ENCODE peak calls at places on chromosomes 7 and 10, in four cellular contexts. One of them, this sample, is unnamed.
A peak's percentile ranks its signal among the peaks of the same experiment; 100 is the strongest.

GRCh38 chr7:128691227-128691626 is 19.1 kb downstream of the GARIN1A start:
- DNase-seq in HepG2: no peak
- DNase-seq in transverse colon: no peak
- DNase-seq in esophagus muscularis mucosa: no peak
- DNase-seq in this sample: no peak

GRCh38 chr10:63929826-63930467 is 408.7 kb downstream of the REEP3 start:
- DNase-seq in esophagus muscularis mucosa: no peak
- DNase-seq in HepG2: no peak
- DNase-seq in transverse colon: no peak
- DNase-seq in this sample: no peak

GRCh38 chr10:78181381-78182055 is 147.9 kb downstream of the RPS24 start:
- DNase-seq in esophagus muscularis mucosa: no peak
- DNase-seq in HepG2: no peak
- DNase-seq in transverse colon: no peak
- DNase-seq in this sample: no peak

GRCh38 chr10:121049923-121050322 is 198.8 kb downstream of the WDR11 start:
- DNase-seq in esophagus muscularis mucosa: no peak
- DNase-seq in transverse colon: no peak
- DNase-seq in HepG2: no peak
- DNase-seq in this sample: no peak

GRCh38 chr10:109556399-109556798 is 366.9 kb downstream of the XPNPEP1 start:
- DNase-seq in esophagus muscularis mucosa: no peak
- DNase-seq in HepG2: no peak
- DNase-seq in transverse colon: no peak
- DNase-seq in this sample: no peak

GRCh38 chr10:131703527-131703926 is 197.3 kb upstream of the PPP2R2D start:
- DNase-seq in transverse colon: no peak
- DNase-seq in esophagus muscularis mucosa: no peak
- DNase-seq in HepG2: no peak
- DNase-seq in this sample: no peak

GRCh38 chr10:107409517-107409916 is 245.0 kb upstream of the SORCS1 start:
- DNase-seq in HepG2: no peak
- DNase-seq in transverse colon: peak; percentile 34
- DNase-seq in esophagus muscularis mucosa: no peak
- DNase-seq in this sample: no peak

GRCh38 chr10:112744525-112744924 is 205.5 kb upstream of the TCF7L2 start:
- DNase-seq in esophagus muscularis mucosa: no peak
- DNase-seq in transverse colon: peak; percentile 24
- DNase-seq in HepG2: no peak
- DNase-seq in this sample: no peak

GRCh38 chr7:56578612-56579011 is 462.4 kb upstream of the NUPR2 start:
- DNase-seq in transverse colon: no peak
- DNase-seq in HepG2: no peak
- DNase-seq in esophagus muscularis mucosa: no peak
- DNase-seq in this sample: no peak

GRCh38 chr10:15748137-15748536 is 28.4 kb upstream of the ITGA8 start:
- DNase-seq in transverse colon: peak; percentile 35
- DNase-seq in esophagus muscularis mucosa: no peak
- DNase-seq in HepG2: no peak
- DNase-seq in this sample: no peak

GRCh38 chr7:27184342-27185012 is 555 bp downstream of the HOXA11 start:
- DNase-seq in HepG2: no peak
- DNase-seq in esophagus muscularis mucosa: no peak
- DNase-seq in transverse colon: peak; percentile 67
- DNase-seq in this sample: peak; percentile 46

GRCh38 chr10:51937736-51938135 is 238.3 kb upstream of the CSTF2T start:
- DNase-seq in transverse colon: no peak
- DNase-seq in esophagus muscularis mucosa: no peak
- DNase-seq in HepG2: no peak
- DNase-seq in this sample: no peak

GRCh38 chr7:70693690-70694356 is 438.1 kb upstream of the GALNT17 start:
- DNase-seq in transverse colon: peak; percentile 85
- DNase-seq in HepG2: no peak
- DNase-seq in esophagus muscularis mucosa: peak; percentile 95
- DNase-seq in this sample: peak; percentile 76

GRCh38 chr10:436911-437665 is 252.4 kb downstream of the DIP2C start:
- DNase-seq in HepG2: no peak
- DNase-seq in transverse colon: no peak
- DNase-seq in esophagus muscularis mucosa: no peak
- DNase-seq in this sample: no peak

GRCh38 chr10:118800920-118801319 is 46.1 kb upstream of the CACUL1 start:
- DNase-seq in HepG2: peak; percentile 10
- DNase-seq in esophagus muscularis mucosa: no peak
- DNase-seq in transverse colon: peak; percentile 35
- DNase-seq in this sample: no peak

GRCh38 chr10:129761166-129761565 is 202.9 kb downstream of the EBF3 start:
- DNase-seq in esophagus muscularis mucosa: peak; percentile 90
- DNase-seq in HepG2: no peak
- DNase-seq in transverse colon: no peak
- DNase-seq in this sample: no peak

GRCh38 chr7:27238979-27239779 is 3.4 kb upstream of the EVX1 start:
- DNase-seq in HepG2: no peak
- DNase-seq in transverse colon: no peak
- DNase-seq in esophagus muscularis mucosa: no peak
- DNase-seq in this sample: no peak

GRCh38 chr7:32479574-32480200 is 10.5 kb downstream of the LSM5 start:
- DNase-seq in esophagus muscularis mucosa: peak; percentile 50
- DNase-seq in transverse colon: no peak
- DNase-seq in HepG2: peak; percentile 54
- DNase-seq in this sample: no peak

GRCh38 chr7:6256709-6257535 is 15.5 kb downstream of the CYTH3 start:
- DNase-seq in esophagus muscularis mucosa: no peak
- DNase-seq in HepG2: peak; percentile 36
- DNase-seq in transverse colon: peak; percentile 22
- DNase-seq in this sample: no peak

GRCh38 chr10:49532461-49532860 is 6.5 kb downstream of the ERCC6 start:
- DNase-seq in HepG2: no peak
- DNase-seq in esophagus muscularis mucosa: no peak
- DNase-seq in transverse colon: no peak
- DNase-seq in this sample: no peak

GRCh38 chr7:82839555-82839954 is 323.1 kb downstream of the PCLO start:
- DNase-seq in transverse colon: no peak
- DNase-seq in esophagus muscularis mucosa: no peak
- DNase-seq in HepG2: no peak
- DNase-seq in this sample: no peak

GRCh38 chr10:1552881-1553595 is 184.3 kb downstream of the ADARB2 start:
- DNase-seq in esophagus muscularis mucosa: no peak
- DNase-seq in transverse colon: no peak
- DNase-seq in HepG2: no peak
- DNase-seq in this sample: no peak

GRCh38 chr7:139317954-139318505 is 23.1 kb upstream of the FMC1 start:
- DNase-seq in transverse colon: no peak
- DNase-seq in HepG2: no peak
- DNase-seq in esophagus muscularis mucosa: peak; percentile 31
- DNase-seq in this sample: no peak

DNA sequence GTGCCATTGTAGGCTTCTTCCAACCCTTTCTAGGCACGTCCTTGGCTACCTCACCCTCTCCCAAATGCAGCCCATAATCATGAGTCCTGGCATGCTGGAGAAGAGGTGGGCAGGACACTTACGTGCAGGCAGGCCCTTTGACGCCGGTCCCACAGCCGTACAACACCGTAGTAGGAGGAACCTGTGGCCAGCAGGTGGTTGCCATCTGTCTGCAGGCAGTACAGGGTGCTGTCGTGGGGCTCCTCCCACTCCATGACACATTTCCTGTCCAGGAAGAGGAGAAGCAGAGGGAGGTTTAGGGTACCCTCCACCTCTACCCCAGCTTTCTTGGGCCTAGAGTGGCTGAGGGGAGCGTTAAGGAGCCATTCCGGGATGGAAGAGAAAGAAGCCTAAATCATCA is 23.4 kb downstream of the DPCD start:
- DNase-seq in transverse colon: no peak
- DNase-seq in HepG2: no peak
- DNase-seq in esophagus muscularis mucosa: no peak
- DNase-seq in this sample: no peak
- H3K4me1 ChIP-seq in transverse colon: no peaks in the 10 kb centered on the region
- H3K4me1 ChIP-seq in HepG2: peaks cover 9% of the 10 kb centered on the region
- H3K4me1 ChIP-seq in esophagus muscularis mucosa: no peaks in the 10 kb centered on the region
- H3K4me1 ChIP-seq in this sample: no peaks in the 10 kb centered on the region

GRCh38 chr7:12493866-12494265 is 76.7 kb upstream of the SCIN start:
- DNase-seq in HepG2: no peak
- DNase-seq in esophagus muscularis mucosa: no peak
- DNase-seq in transverse colon: no peak
- DNase-seq in this sample: no peak

GRCh38 chr7:12493407-12493806 is 77.1 kb upstream of the SCIN start:
- DNase-seq in HepG2: no peak
- DNase-seq in transverse colon: no peak
- DNase-seq in esophagus muscularis mucosa: no peak
- DNase-seq in this sample: no peak

GRCh38 chr7:12490941-12491340 is 79.6 kb upstream of the SCIN start:
- DNase-seq in esophagus muscularis mucosa: no peak
- DNase-seq in HepG2: no peak
- DNase-seq in transverse colon: no peak
- DNase-seq in this sample: no peak

GRCh38 chr7:12491526-12491925 is 79.0 kb upstream of the SCIN start:
- DNase-seq in esophagus muscularis mucosa: no peak
- DNase-seq in HepG2: no peak
- DNase-seq in transverse colon: no peak
- DNase-seq in this sample: no peak

DNA sequence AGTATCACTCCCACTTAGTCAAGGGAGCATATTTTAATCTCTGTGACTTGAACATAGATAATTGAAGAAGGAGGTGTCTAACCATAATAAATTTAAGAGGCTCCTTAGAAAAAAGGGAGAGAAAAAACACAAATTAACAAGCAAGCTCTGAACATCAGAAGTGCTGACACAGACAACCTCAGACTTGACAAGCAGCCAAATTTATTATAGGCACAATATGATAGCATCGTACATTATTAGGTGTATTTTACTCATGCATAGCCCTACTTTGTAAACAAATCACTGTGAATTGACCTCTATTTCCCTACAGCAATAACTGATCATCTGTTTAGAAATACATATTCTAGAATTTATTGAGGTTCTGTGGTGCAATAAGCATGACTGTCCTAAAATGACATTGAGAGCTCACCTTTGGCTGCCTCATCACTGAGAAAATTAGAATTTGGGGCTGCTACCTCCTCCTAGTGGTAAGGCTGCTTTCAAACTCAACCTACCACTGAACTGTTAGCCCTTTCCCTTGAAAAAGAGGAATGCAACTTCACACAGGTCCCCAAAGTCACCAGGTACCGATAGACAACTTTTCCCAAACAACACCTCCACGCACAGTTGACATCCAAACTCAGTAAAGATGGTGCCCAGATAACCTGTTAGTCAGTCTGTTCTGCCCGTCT is 76.0 kb upstream of the SCIN start:
- DNase-seq in esophagus muscularis mucosa: no peak
- DNase-seq in HepG2: no peak
- DNase-seq in transverse colon: no peak
- DNase-seq in this sample: no peak
- TF ChIP-seq CTCF in esophagus muscularis mucosa: no peak
- TF ChIP-seq CTCF in HepG2: no peak
- TF ChIP-seq CTCF in transverse colon: no peak
- TF ChIP-seq CTCF in this sample: no peak

GRCh38 chr10:98258683-98259454 is 9.1 kb downstream of the LOXL4 start:
- DNase-seq in HepG2: no peak
- DNase-seq in transverse colon: no peak
- DNase-seq in esophagus muscularis mucosa: peak; percentile 57
- DNase-seq in this sample: no peak

GRCh38 chr10:98257961-98258360 is 10.0 kb downstream of the LOXL4 start:
- DNase-seq in transverse colon: no peak
- DNase-seq in esophagus muscularis mucosa: no peak
- DNase-seq in HepG2: no peak
- DNase-seq in this sample: no peak

GRCh38 chr10:98260350-98260749 is 7.6 kb downstream of the LOXL4 start:
- DNase-seq in esophagus muscularis mucosa: no peak
- DNase-seq in HepG2: no peak
- DNase-seq in transverse colon: no peak
- DNase-seq in this sample: no peak

GRCh38 chr10:98260752-98261151 is 7.2 kb downstream of the LOXL4 start:
- DNase-seq in esophagus muscularis mucosa: peak; percentile 91
- DNase-seq in HepG2: no peak
- DNase-seq in transverse colon: no peak
- DNase-seq in this sample: no peak

GRCh38 chr10:98259606-98260319 is 8.2 kb downstream of the LOXL4 start:
- DNase-seq in transverse colon: no peak
- DNase-seq in HepG2: no peak
- DNase-seq in esophagus muscularis mucosa: peak; percentile 79
- DNase-seq in this sample: no peak
- TF ChIP-seq EP300 in transverse colon: no peak
- TF ChIP-seq EP300 in HepG2: no peak
- TF ChIP-seq EP300 in esophagus muscularis mucosa: no peak
- TF ChIP-seq EP300 in this sample: no peak

DNA sequence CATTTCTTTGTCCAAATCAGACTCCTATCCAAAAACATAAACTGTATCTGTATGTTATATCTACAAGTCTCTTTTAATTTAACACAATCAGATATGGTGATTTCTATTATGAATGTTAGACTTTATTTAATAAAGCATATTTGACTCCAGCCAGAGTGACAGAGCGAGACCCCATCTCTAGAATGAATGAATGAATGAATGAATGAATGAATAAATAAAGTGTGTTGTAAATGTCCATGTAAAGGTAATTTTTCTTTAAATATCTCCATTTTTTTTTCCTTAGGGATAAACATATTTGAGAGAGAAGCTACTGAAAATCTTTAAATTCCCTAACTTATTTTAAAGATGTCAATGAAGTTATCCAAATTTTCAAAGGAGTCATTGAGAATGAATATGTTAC is 18.1 kb upstream of the ALDH18A1 start:
- DNase-seq in transverse colon: no peak
- DNase-seq in esophagus muscularis mucosa: no peak
- DNase-seq in HepG2: no peak
- DNase-seq in this sample: no peak
- H3K4me1 ChIP-seq in transverse colon: no peaks in the 10 kb centered on the region
- H3K4me1 ChIP-seq in esophagus muscularis mucosa: no peaks in the 10 kb centered on the region
- H3K4me1 ChIP-seq in HepG2: peaks cover 5% of the 10 kb centered on the region
- H3K4me1 ChIP-seq in this sample: no peaks in the 10 kb centered on the region

GRCh38 chr10:35501923-35502322 is 103.2 kb upstream of the GJD4 start:
- DNase-seq in transverse colon: no peak
- DNase-seq in esophagus muscularis mucosa: no peak
- DNase-seq in HepG2: no peak
- DNase-seq in this sample: no peak
- TF ChIP-seq CTCF in transverse colon: no peak
- TF ChIP-seq CTCF in esophagus muscularis mucosa: no peak
- TF ChIP-seq CTCF in HepG2: no peak
- TF ChIP-seq CTCF in this sample: no peak

GRCh38 chr7:37357277-37357996 is 91.2 kb downstream of the ELMO1 start:
- DNase-seq in HepG2: no peak
- DNase-seq in esophagus muscularis mucosa: no peak
- DNase-seq in transverse colon: no peak
- DNase-seq in this sample: no peak
- TF ChIP-seq EP300 in HepG2: no peak
- TF ChIP-seq EP300 in esophagus muscularis mucosa: no peak
- TF ChIP-seq EP300 in transverse colon: no peak
- TF ChIP-seq EP300 in this sample: no peak

GRCh38 chr7:100489824-100490223 is 6.1 kb downstream of the NYAP1 start:
- DNase-seq in HepG2: peak; percentile 89
- DNase-seq in esophagus muscularis mucosa: no peak
- DNase-seq in transverse colon: no peak
- DNase-seq in this sample: peak; percentile 71
- H3K4me1 ChIP-seq in HepG2: peaks cover 60% of the 10 kb centered on the region
- H3K4me1 ChIP-seq in esophagus muscularis mucosa: peaks cover 35% of the 10 kb centered on the region
- H3K4me1 ChIP-seq in transverse colon: peaks cover 12% of the 10 kb centered on the region
- H3K4me1 ChIP-seq in this sample: peaks cover 5% of the 10 kb centered on the region

This sample was measured in ovary.